ENCODE peak calls at places on chromosomes 12 and 14, in seven cellular contexts. D is stimulated activated naive B cell treated with anti-CD40 and anti-IgM and Interleukin-4, amounts not matched to agents 10 μg/mL and 1 μg/mL and 100 μg/mL, for 72 hours; U is A549; O is endothelial cell; Y is NCI-H460; N is stimulated activated CD4-positive, alpha-beta T cell treated with anti-CD3 and anti-CD28 coated beads, TNF-alpha, amount 100 ng/mL, for 4 hours; P is NCI-H1105 treated with DMSO at 0.1 percent for 48 hours. F is an unnamed sample.

GRCh38 chr12:86727151-86727550 is 471.0 kb upstream of the MGAT4C start:
- DNase-seq in D (no peak), U (no peak), O (no peak), Y (peak), N (no peak), P (peak), F (peak)

GRCh38 chr12:27592548-27592947 is 68.5 kb downstream of the PPFIBP1 start:
- DNase-seq in D (no peak), U (no peak), O (no peak), Y (no peak), N (no peak), P (no peak), F (peak)

GRCh38 chr14:75088566-75089373 is 19.3 kb downstream of the ZC2HC1C start:
- DNase-seq in D (no peak), U (peak), O (peak), Y (peak), N (peak), P (peak), F (peak)

GRCh38 chr12:49541140-49541861 is 2.5 kb downstream of the KCNH3 start:
- DNase-seq in D (no peak), U (no peak), O (no peak), Y (no peak), N (no peak), P (no peak), F (no peak)

GRCh38 chr12:57904848-57905811 is 36.2 kb upstream of the ATP23 start:
- DNase-seq in D (peak), U (peak), O (peak), Y (peak), N (peak), P (peak), F (peak)

GRCh38 chr14:39946796-39947195 is 514.6 kb upstream of the FBXO33 start:
- DNase-seq in D (no peak), U (no peak), O (no peak), Y (no peak), N (no peak), P (no peak), F (no peak)

GRCh38 chr14:94673071-94673470 is 60.9 kb downstream of the SERPINA3 start:
- DNase-seq in D (no peak), U (no peak), O (no peak), Y (no peak), N (no peak), P (no peak), F (no peak)

GRCh38 chr12:7970475-7971252 is 34.7 kb upstream of the SLC2A3 start:
- DNase-seq in D (peak), U (peak), O (peak), Y (peak), N (peak), P (peak), F (peak)

GRCh38 chr12:4118017-4118510 is 155.5 kb upstream of the CCND2 start:
- DNase-seq in D (peak), U (no peak), O (no peak), Y (no peak), N (no peak), P (no peak), F (peak)

GRCh38 chr14:104515811-104516780 is 63.5 kb upstream of the C14orf180 start:
- DNase-seq in D (no peak), U (no peak), O (no peak), Y (no peak), N (no peak), P (no peak), F (no peak)

GRCh38 chr14:67722293-67722692 is 20.6 kb downstream of the RDH12 start:
- DNase-seq in D (no peak), U (no peak), O (no peak), Y (no peak), N (no peak), P (no peak), F (peak)

GRCh38 chr14:104749958-104750529 is 2.9 kb upstream of the SIVA1 start:
- DNase-seq in D (no peak), U (no peak), O (no peak), Y (no peak), N (no peak), P (no peak), F (no peak)

GRCh38 chr12:43964966-43965365 is 129.1 kb downstream of the TMEM117 start:
- DNase-seq in D (no peak), U (no peak), O (no peak), Y (no peak), N (no peak), P (no peak), F (peak)

GRCh38 chr14:105067140-105067968 is 2.1 kb upstream of the GPR132 start:
- DNase-seq in D (peak), U (no peak), O (no peak), Y (no peak), N (peak), P (no peak), F (no peak)

GRCh38 chr14:37124617-37125016 is 47.8 kb downstream of the SLC25A21 start:
- DNase-seq in D (no peak), U (no peak), O (no peak), Y (no peak), N (no peak), P (no peak), F (no peak)

GRCh38 chr12:30847259-30847658 is 79.3 kb upstream of the TSPAN11 start:
- DNase-seq in D (peak), U (no peak), O (peak), Y (peak), N (no peak), P (peak), F (peak)

GRCh38 chr14:33998263-33998662 is 47.4 kb upstream of the EGLN3 start:
- DNase-seq in D (no peak), U (no peak), O (no peak), Y (no peak), N (no peak), P (no peak), F (no peak)

GRCh38 chr12:130026608-130027176 is 122.9 kb upstream of the TMEM132D start:
- DNase-seq in D (no peak), U (peak), O (no peak), Y (peak), N (no peak), P (peak), F (no peak)

GRCh38 chr14:24941719-24942118 is 108.2 kb downstream of the STXBP6 start:
- DNase-seq in D (no peak), U (no peak), O (no peak), Y (no peak), N (no peak), P (peak), F (no peak)

GRCh38 chr12:105982022-105982421 is 156.7 kb downstream of the NUAK1 start:
- DNase-seq in D (no peak), U (no peak), O (no peak), Y (no peak), N (no peak), P (peak), F (no peak)

GRCh38 chr12:78918221-78918620 is 53.6 kb downstream of the SYT1 start:
- DNase-seq in D (no peak), U (no peak), O (no peak), Y (no peak), N (no peak), P (no peak), F (no peak)

GRCh38 chr14:50531595-50532501 is 521 bp downstream of the MAP4K5 start:
- DNase-seq in D (peak), U (no peak), O (peak), Y (no peak), N (peak), P (peak), F (no peak)

GRCh38 chr12:121668750-121669524 is 517 bp downstream of the MORN3 start:
- DNase-seq in D (no peak), U (peak), O (peak), Y (no peak), N (peak), P (no peak), F (no peak)

GRCh38 chr12:76457010-76457409 is 102.6 kb downstream of the OSBPL8 start:
- DNase-seq in D (no peak), U (no peak), O (no peak), Y (no peak), N (no peak), P (no peak), F (no peak)

GRCh38 chr12:80188566-80188965 is 89.2 kb downstream of the OTOGL start:
- DNase-seq in D (no peak), U (no peak), O (no peak), Y (no peak), N (no peak), P (no peak), F (no peak)

GRCh38 chr14:65357091-65357490 is 55.4 kb upstream of the FUT8 start:
- DNase-seq in D (no peak), U (no peak), O (no peak), Y (no peak), N (no peak), P (no peak), F (no peak)

GRCh38 chr14:67487332-67487731 is 1.2 kb downstream of the TMEM229B start:
- DNase-seq in D (no peak), U (no peak), O (no peak), Y (no peak), N (no peak), P (no peak), F (no peak)

GRCh38 chr12:63844391-63845341 is at the start of gene SRGAP1:
- DNase-seq in D (no peak), U (no peak), O (no peak), Y (peak), N (no peak), P (peak), F (peak)

GRCh38 chr14:104993306-104993705 is 7.7 kb downstream of the CLBA1 start:
- DNase-seq in D (no peak), U (no peak), O (no peak), Y (no peak), N (no peak), P (no peak), F (no peak)

GRCh38 chr12:74689071-74689655 is 151.5 kb downstream of the ATXN7L3B start:
- DNase-seq in D (no peak), U (peak), O (no peak), Y (peak), N (no peak), P (peak), F (peak)

GRCh38 chr12:124928912-124929530 is 14.6 kb upstream of the UBC start:
- DNase-seq in D (no peak), U (no peak), O (no peak), Y (no peak), N (no peak), P (no peak), F (no peak)

GRCh38 chr14:22664261-22664660 is 20.1 kb upstream of the OR6J1 start:
- DNase-seq in D (no peak), U (no peak), O (no peak), Y (no peak), N (no peak), P (no peak), F (no peak)

GRCh38 chr14:67940476-67940875 is 120.9 kb downstream of the RAD51B start:
- DNase-seq in D (no peak), U (no peak), O (no peak), Y (no peak), N (no peak), P (no peak), F (no peak)

GRCh38 chr14:23381017-23381375 is 4.2 kb downstream of the CMTM5 start:
- DNase-seq in D (no peak), U (no peak), O (no peak), Y (no peak), N (no peak), P (no peak), F (no peak)

GRCh38 chr12:4779749-4780148 is 59.5 kb downstream of the GALNT8 start:
- DNase-seq in D (no peak), U (no peak), O (no peak), Y (no peak), N (no peak), P (no peak), F (no peak)

GRCh38 chr14:72607386-72608125 is 286.3 kb downstream of the DPF3 start:
- DNase-seq in D (no peak), U (no peak), O (no peak), Y (no peak), N (no peak), P (no peak), F (no peak)

GRCh38 chr14:53399057-53399456 is 245.9 kb upstream of the DDHD1 start:
- DNase-seq in D (no peak), U (peak), O (peak), Y (no peak), N (no peak), P (no peak), F (peak)

F was measured in fibroblast of the conjunctiva.